ENCODE peak calls at places on chromosomes 13 and 19, in seven cellular contexts. R, Z, I, M, B, A and L are unnamed samples.

GRCh38 chr19:40503300-40503699 is 36.5 kb downstream of the SPTBN4 start:
- DNase-seq in R (no peak), Z (no peak), I (peak; percentile 41), M (no peak), B (no peak), A (no peak), L (peak; percentile 8)

GRCh38 chr13:73656863-73657262 is 477.3 kb downstream of the KLF12 start:
- DNase-seq in R (no peak), Z (no peak), I (no peak), M (no peak), B (no peak), A (no peak), L (no peak)

GRCh38 chr19:35731353-35731752 is 10.9 kb downstream of the IGFLR1 start:
- DNase-seq in R (no peak), Z (no peak), I (no peak), M (no peak), B (no peak), A (no peak), L (no peak)

GRCh38 chr13:113630804-113631203 is 27.2 kb downstream of the ATP4B start:
- DNase-seq in R (no peak), Z (peak; percentile 25), I (no peak), M (no peak), B (no peak), A (no peak), L (no peak)

GRCh38 chr19:497476-497860 is 1.2 kb downstream of the MADCAM1 start:
- DNase-seq in R (no peak), Z (no peak), I (no peak), M (no peak), B (no peak), A (no peak), L (no peak)

GRCh38 chr19:771332-771785 is 20.4 kb downstream of the MISP start:
- DNase-seq in R (peak; percentile 52), Z (no peak), I (peak; percentile 64), M (peak; percentile 73), B (no peak), A (peak; percentile 69), L (peak; percentile 78)

GRCh38 chr19:14497347-14497921 is 1.5 kb upstream of the GIPC1 start:
- DNase-seq in R (peak; percentile 58), Z (no peak), I (no peak), M (peak; percentile 33), B (no peak), A (no peak), L (no peak)

GRCh38 chr13:98570929-98571372 is 6.0 kb downstream of the STK24 start:
- DNase-seq in R (peak; percentile 59), Z (no peak), I (no peak), M (no peak), B (no peak), A (peak; percentile 35), L (peak; percentile 81)

GRCh38 chr19:13289295-13289694 is 139.1 kb downstream of the IER2 start:
- DNase-seq in R (no peak), Z (no peak), I (no peak), M (no peak), B (no peak), A (no peak), L (no peak)

GRCh38 chr13:33615436-33615835 is 202.5 kb upstream of the RFC3 start:
- DNase-seq in R (no peak), Z (no peak), I (no peak), M (no peak), B (no peak), A (no peak), L (no peak)

GRCh38 chr13:22561581-22561980 is 619.2 kb upstream of the SGCG start:
- DNase-seq in R (no peak), Z (no peak), I (no peak), M (no peak), B (no peak), A (no peak), L (no peak)

GRCh38 chr13:113656831-113657671 is 947 bp downstream of the ATP4B start:
- DNase-seq in R (peak; percentile 6), Z (peak; percentile 31), I (no peak), M (no peak), B (peak; percentile 54), A (no peak), L (no peak)

GRCh38 chr13:95481051-95481775 is 71.3 kb upstream of the CLDN10 start:
- DNase-seq in R (peak; percentile 46), Z (no peak), I (no peak), M (peak; percentile 67), B (no peak), A (no peak), L (no peak)

GRCh38 chr19:34556500-34556899 is 74.9 kb downstream of the WTIP start:
- DNase-seq in R (no peak), Z (no peak), I (peak; percentile 67), M (peak; percentile 50), B (no peak), A (peak; percentile 9), L (no peak)

GRCh38 chr13:74129500-74130144 is 4.6 kb downstream of the KLF12 start:
- DNase-seq in R (no peak), Z (no peak), I (no peak), M (no peak), B (no peak), A (peak; percentile 41), L (no peak)

GRCh38 chr19:30449191-30449590 is 77.0 kb downstream of the ZNF536 start:
- DNase-seq in R (no peak), Z (no peak), I (no peak), M (no peak), B (no peak), A (no peak), L (no peak)

GRCh38 chr13:46160474-46161066 is 21.4 kb downstream of the LCP1 start:
- DNase-seq in R (no peak), Z (no peak), I (no peak), M (peak; percentile 75), B (no peak), A (peak; percentile 79), L (peak; percentile 58)

GRCh38 chr19:49019242-49019932 is 2.5 kb upstream of the LHB start:
- DNase-seq in R (peak; percentile 72), Z (no peak), I (peak; percentile 86), M (peak; percentile 50), B (no peak), A (peak; percentile 45), L (peak; percentile 84)

GRCh38 chr19:29665826-29666633 is 769 bp downstream of the PLEKHF1 start:
- DNase-seq in R (peak; percentile 66), Z (peak; percentile 52), I (peak; percentile 86), M (peak; percentile 73), B (peak; percentile 93), A (no peak), L (peak; percentile 39)

GRCh38 chr13:50598338-50598737 is 245.2 kb downstream of the DLEU7 start:
- DNase-seq in R (peak; percentile 16), Z (no peak), I (no peak), M (no peak), B (no peak), A (no peak), L (no peak)

GRCh38 chr19:15782211-15782610 is 5.2 kb upstream of the OR10H5 start:
- DNase-seq in R (no peak), Z (no peak), I (no peak), M (no peak), B (no peak), A (no peak), L (no peak)

GRCh38 chr19:56837004-56837403 is 3.5 kb downstream of the PEG3 start:
- DNase-seq in R (peak; percentile 45), Z (no peak), I (no peak), M (no peak), B (no peak), A (no peak), L (no peak)

GRCh38 chr13:60654405-60654804 is 257.4 kb downstream of the TDRD3 start:
- DNase-seq in R (peak; percentile 49), Z (no peak), I (no peak), M (peak; percentile 36), B (no peak), A (peak; percentile 22), L (no peak)

GRCh38 chr13:103516009-103516795 is 450.0 kb upstream of the SLC10A2 start:
- DNase-seq in R (no peak), Z (no peak), I (no peak), M (no peak), B (no peak), A (no peak), L (no peak)
- TF ChIP-seq CTCF in R (no peak), Z (no peak), I (no peak), M (no peak), B (no peak), A (no peak), L (no peak)

DNA sequence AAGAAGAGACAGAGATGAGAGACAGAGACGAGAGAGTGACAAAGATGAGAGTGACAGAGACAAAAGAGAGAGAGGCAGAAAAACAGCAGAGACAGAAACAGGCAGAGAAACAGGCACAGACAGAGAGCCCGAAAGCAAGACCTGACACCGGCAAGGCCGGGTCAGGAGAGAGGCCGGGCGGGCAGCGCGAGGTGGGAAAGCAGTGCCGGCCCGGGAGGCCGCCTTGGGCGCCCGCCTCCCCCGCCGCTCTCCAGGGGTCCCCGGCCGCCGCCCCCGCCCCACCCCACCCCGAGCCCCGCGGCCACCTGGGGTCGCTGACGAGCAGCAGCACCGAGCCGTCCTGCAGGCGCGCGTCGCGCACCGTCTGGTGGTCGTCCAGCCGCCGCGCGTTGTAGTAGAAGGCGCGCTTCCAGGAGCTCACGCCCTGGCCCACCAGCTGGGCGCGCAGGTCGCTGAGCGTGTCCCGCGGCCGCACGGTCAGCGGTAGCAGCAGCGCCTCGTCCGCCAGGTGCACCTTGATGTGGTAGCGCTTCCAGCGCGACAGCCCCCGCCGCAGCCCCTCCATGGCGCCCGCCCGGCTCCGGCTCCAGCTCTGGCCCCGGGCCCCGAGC is at the start of gene TINCR:
- DNase-seq in R (no peak), Z (no peak), I (peak; percentile 71), M (no peak), B (no peak), A (no peak), L (no peak)
- TF ChIP-seq CTCF in R (no peak), Z (no peak), I (peak; percentile 60), M (peak; percentile 7), B (no peak), A (no peak), L (no peak)

GRCh38 chr13:80923907-80924306 is 583.0 kb upstream of the SPRY2 start:
- DNase-seq in R (no peak), Z (no peak), I (no peak), M (peak; percentile 33), B (no peak), A (peak; percentile 36), L (no peak)
- TF ChIP-seq CTCF in R (no peak), Z (no peak), I (peak; percentile 48), M (peak; percentile 22), B (no peak), A (peak; percentile 53), L (peak; percentile 19)

DNA sequence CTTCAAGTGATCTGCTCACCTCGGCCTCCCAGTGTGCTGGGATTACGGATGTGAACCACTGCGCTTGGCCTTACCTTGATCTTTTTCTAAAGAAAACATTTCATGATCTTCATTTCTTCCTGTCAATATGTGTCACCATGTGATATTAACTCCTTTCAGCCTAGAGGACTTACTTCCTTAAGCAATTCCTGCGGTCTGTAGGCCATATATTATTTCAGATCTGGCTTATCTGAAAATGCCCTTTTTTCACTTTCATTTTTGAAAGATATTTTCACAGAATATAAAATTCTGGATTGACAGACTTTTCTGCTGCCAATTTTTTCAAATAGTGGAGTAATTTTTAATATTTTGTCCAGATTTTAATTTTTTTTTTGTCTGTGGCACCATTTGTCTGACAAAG is 2.0 kb upstream of the GPR32 start:
- DNase-seq in R (no peak), Z (no peak), I (no peak), M (no peak), B (no peak), A (no peak), L (no peak)
- TF ChIP-seq CTCF in R (no peak), Z (no peak), I (no peak), M (no peak), B (no peak), A (no peak), L (no peak)